ENCODE peak calls at places on chromosomes 7 and 10, in nine cellular contexts. One of them, this sample, is unnamed.

GRCh38 chr10:49579621-49580020 is 30.5 kb upstream of the SLC18A3 start:
- DNase-seq in CMK: no peak
- DNase-seq in fibroblast of lung: peak; percentile 82
- DNase-seq in nephron progenitor cell: no peak
- DNase-seq in lower leg skin: no peak
- DNase-seq in activated CD4-positive, alpha-beta T cell treated with anti-CD3 and anti-CD28 coated beads, Interleukin-2, amount 10 ng/mL, durations not matched to agents 7 days and 5 days: no peak
- DNase-seq in NCI-H1105 treated with DMSO at 0.1 percent for 48 hours: no peak
- DNase-seq in RWPE1: no peak
- DNase-seq in HCEC 1CT: peak; percentile 59
- DNase-seq in this sample: no peak

GRCh38 chr10:97850446-97850845 is 803 bp downstream of the GOLGA7B start:
- DNase-seq in CMK: no peak
- DNase-seq in fibroblast of lung: no peak
- DNase-seq in nephron progenitor cell: no peak
- DNase-seq in lower leg skin: no peak
- DNase-seq in activated CD4-positive, alpha-beta T cell treated with anti-CD3 and anti-CD28 coated beads, Interleukin-2, amount 10 ng/mL, durations not matched to agents 7 days and 5 days: peak; percentile 44
- DNase-seq in NCI-H1105 treated with DMSO at 0.1 percent for 48 hours: peak; percentile 4
- DNase-seq in RWPE1: no peak
- DNase-seq in HCEC 1CT: no peak
- DNase-seq in this sample: peak; percentile 9

GRCh38 chr10:68082815-68083395 is 7.8 kb upstream of the HERC4 start:
- DNase-seq in CMK: no peak
- DNase-seq in fibroblast of lung: peak; percentile 41
- DNase-seq in nephron progenitor cell: no peak
- DNase-seq in lower leg skin: no peak
- DNase-seq in activated CD4-positive, alpha-beta T cell treated with anti-CD3 and anti-CD28 coated beads, Interleukin-2, amount 10 ng/mL, durations not matched to agents 7 days and 5 days: no peak
- DNase-seq in NCI-H1105 treated with DMSO at 0.1 percent for 48 hours: no peak
- DNase-seq in RWPE1: peak; percentile 56
- DNase-seq in HCEC 1CT: peak; percentile 62
- DNase-seq in this sample: no peak

GRCh38 chr7:151432658-151433521 is 7.1 kb downstream of the CRYGN start:
- DNase-seq in CMK: no peak
- DNase-seq in fibroblast of lung: no peak
- DNase-seq in nephron progenitor cell: no peak
- DNase-seq in lower leg skin: no peak
- DNase-seq in activated CD4-positive, alpha-beta T cell treated with anti-CD3 and anti-CD28 coated beads, Interleukin-2, amount 10 ng/mL, durations not matched to agents 7 days and 5 days: peak; percentile 72
- DNase-seq in NCI-H1105 treated with DMSO at 0.1 percent for 48 hours: no peak
- DNase-seq in RWPE1: no peak
- DNase-seq in HCEC 1CT: no peak
- DNase-seq in this sample: no peak

GRCh38 chr10:62626817-62627216 is 177.7 kb upstream of the ADO start:
- DNase-seq in CMK: no peak
- DNase-seq in fibroblast of lung: peak; percentile 65
- DNase-seq in nephron progenitor cell: no peak
- DNase-seq in lower leg skin: no peak
- DNase-seq in activated CD4-positive, alpha-beta T cell treated with anti-CD3 and anti-CD28 coated beads, Interleukin-2, amount 10 ng/mL, durations not matched to agents 7 days and 5 days: no peak
- DNase-seq in NCI-H1105 treated with DMSO at 0.1 percent for 48 hours: no peak
- DNase-seq in RWPE1: peak; percentile 20
- DNase-seq in HCEC 1CT: peak; percentile 74
- DNase-seq in this sample: no peak

GRCh38 chr10:122475581-122475980 is 14.2 kb downstream of the HTRA1 start:
- DNase-seq in CMK: no peak
- DNase-seq in fibroblast of lung: peak; percentile 69
- DNase-seq in nephron progenitor cell: peak; percentile 41
- DNase-seq in lower leg skin: no peak
- DNase-seq in activated CD4-positive, alpha-beta T cell treated with anti-CD3 and anti-CD28 coated beads, Interleukin-2, amount 10 ng/mL, durations not matched to agents 7 days and 5 days: no peak
- DNase-seq in NCI-H1105 treated with DMSO at 0.1 percent for 48 hours: no peak
- DNase-seq in RWPE1: peak; percentile 34
- DNase-seq in HCEC 1CT: no peak
- DNase-seq in this sample: no peak

GRCh38 chr10:49655099-49655498 is 24.4 kb upstream of the C10orf53 start:
- DNase-seq in CMK: no peak
- DNase-seq in fibroblast of lung: no peak
- DNase-seq in nephron progenitor cell: no peak
- DNase-seq in lower leg skin: no peak
- DNase-seq in activated CD4-positive, alpha-beta T cell treated with anti-CD3 and anti-CD28 coated beads, Interleukin-2, amount 10 ng/mL, durations not matched to agents 7 days and 5 days: no peak
- DNase-seq in NCI-H1105 treated with DMSO at 0.1 percent for 48 hours: no peak
- DNase-seq in RWPE1: no peak
- DNase-seq in HCEC 1CT: no peak
- DNase-seq in this sample: no peak

GRCh38 chr10:130956251-130956650 is 355.3 kb downstream of the TCERG1L start:
- DNase-seq in CMK: no peak
- DNase-seq in fibroblast of lung: no peak
- DNase-seq in nephron progenitor cell: no peak
- DNase-seq in lower leg skin: no peak
- DNase-seq in activated CD4-positive, alpha-beta T cell treated with anti-CD3 and anti-CD28 coated beads, Interleukin-2, amount 10 ng/mL, durations not matched to agents 7 days and 5 days: no peak
- DNase-seq in NCI-H1105 treated with DMSO at 0.1 percent for 48 hours: no peak
- DNase-seq in RWPE1: no peak
- DNase-seq in HCEC 1CT: no peak
- DNase-seq in this sample: no peak

GRCh38 chr10:21527634-21528451 is 2.4 kb upstream of the SKIDA1 start:
- DNase-seq in CMK: no peak
- DNase-seq in fibroblast of lung: peak; percentile 82
- DNase-seq in nephron progenitor cell: no peak
- DNase-seq in lower leg skin: no peak
- DNase-seq in activated CD4-positive, alpha-beta T cell treated with anti-CD3 and anti-CD28 coated beads, Interleukin-2, amount 10 ng/mL, durations not matched to agents 7 days and 5 days: no peak
- DNase-seq in NCI-H1105 treated with DMSO at 0.1 percent for 48 hours: peak; percentile 31
- DNase-seq in RWPE1: no peak
- DNase-seq in HCEC 1CT: peak; percentile 33
- DNase-seq in this sample: no peak

GRCh38 chr10:87578160-87578559 is 73.5 kb downstream of the MINPP1 start:
- DNase-seq in CMK: no peak
- DNase-seq in fibroblast of lung: no peak
- DNase-seq in nephron progenitor cell: no peak
- DNase-seq in lower leg skin: no peak
- DNase-seq in activated CD4-positive, alpha-beta T cell treated with anti-CD3 and anti-CD28 coated beads, Interleukin-2, amount 10 ng/mL, durations not matched to agents 7 days and 5 days: no peak
- DNase-seq in NCI-H1105 treated with DMSO at 0.1 percent for 48 hours: no peak
- DNase-seq in RWPE1: no peak
- DNase-seq in HCEC 1CT: no peak
- DNase-seq in this sample: no peak

GRCh38 chr7:1513657-1514095 is 9.5 kb upstream of the INTS1 start:
- DNase-seq in CMK: no peak
- DNase-seq in fibroblast of lung: peak; percentile 28
- DNase-seq in nephron progenitor cell: no peak
- DNase-seq in lower leg skin: peak; percentile 47
- DNase-seq in activated CD4-positive, alpha-beta T cell treated with anti-CD3 and anti-CD28 coated beads, Interleukin-2, amount 10 ng/mL, durations not matched to agents 7 days and 5 days: no peak
- DNase-seq in NCI-H1105 treated with DMSO at 0.1 percent for 48 hours: no peak
- DNase-seq in RWPE1: no peak
- DNase-seq in HCEC 1CT: no peak
- DNase-seq in this sample: no peak

GRCh38 chr10:69065406-69066361 is 22.2 kb upstream of the SRGN start:
- DNase-seq in CMK: no peak
- DNase-seq in fibroblast of lung: peak; percentile 65
- DNase-seq in nephron progenitor cell: no peak
- DNase-seq in lower leg skin: no peak
- DNase-seq in activated CD4-positive, alpha-beta T cell treated with anti-CD3 and anti-CD28 coated beads, Interleukin-2, amount 10 ng/mL, durations not matched to agents 7 days and 5 days: no peak
- DNase-seq in NCI-H1105 treated with DMSO at 0.1 percent for 48 hours: no peak
- DNase-seq in RWPE1: no peak
- DNase-seq in HCEC 1CT: peak; percentile 36
- DNase-seq in this sample: no peak

GRCh38 chr10:132753596-132753995 is 32.4 kb downstream of the NKX6-2 start:
- DNase-seq in CMK: no peak
- DNase-seq in fibroblast of lung: no peak
- DNase-seq in nephron progenitor cell: no peak
- DNase-seq in lower leg skin: no peak
- DNase-seq in activated CD4-positive, alpha-beta T cell treated with anti-CD3 and anti-CD28 coated beads, Interleukin-2, amount 10 ng/mL, durations not matched to agents 7 days and 5 days: no peak
- DNase-seq in NCI-H1105 treated with DMSO at 0.1 percent for 48 hours: no peak
- DNase-seq in RWPE1: no peak
- DNase-seq in HCEC 1CT: no peak
- DNase-seq in this sample: no peak

GRCh38 chr7:65317372-65317771 is 56.3 kb upstream of the ZNF92 start:
- DNase-seq in CMK: no peak
- DNase-seq in fibroblast of lung: no peak
- DNase-seq in nephron progenitor cell: no peak
- DNase-seq in lower leg skin: no peak
- DNase-seq in activated CD4-positive, alpha-beta T cell treated with anti-CD3 and anti-CD28 coated beads, Interleukin-2, amount 10 ng/mL, durations not matched to agents 7 days and 5 days: no peak
- DNase-seq in NCI-H1105 treated with DMSO at 0.1 percent for 48 hours: no peak
- DNase-seq in RWPE1: no peak
- DNase-seq in HCEC 1CT: no peak
- DNase-seq in this sample: no peak

GRCh38 chr7:116955340-116955739 is 2.0 kb downstream of the ST7 start:
- DNase-seq in CMK: no peak
- DNase-seq in fibroblast of lung: no peak
- DNase-seq in nephron progenitor cell: no peak
- DNase-seq in lower leg skin: no peak
- DNase-seq in activated CD4-positive, alpha-beta T cell treated with anti-CD3 and anti-CD28 coated beads, Interleukin-2, amount 10 ng/mL, durations not matched to agents 7 days and 5 days: no peak
- DNase-seq in NCI-H1105 treated with DMSO at 0.1 percent for 48 hours: no peak
- DNase-seq in RWPE1: no peak
- DNase-seq in HCEC 1CT: no peak
- DNase-seq in this sample: no peak

GRCh38 chr7:23012797-23013714 is 874 bp downstream of the HYCC1 start:
- DNase-seq in CMK: no peak
- DNase-seq in fibroblast of lung: peak; percentile 28
- DNase-seq in nephron progenitor cell: peak; percentile 73
- DNase-seq in lower leg skin: no peak
- DNase-seq in activated CD4-positive, alpha-beta T cell treated with anti-CD3 and anti-CD28 coated beads, Interleukin-2, amount 10 ng/mL, durations not matched to agents 7 days and 5 days: peak; percentile 24
- DNase-seq in NCI-H1105 treated with DMSO at 0.1 percent for 48 hours: peak; percentile 26
- DNase-seq in RWPE1: no peak
- DNase-seq in HCEC 1CT: no peak
- DNase-seq in this sample: peak; percentile 16

GRCh38 chr10:95290446-95290800 is 380 bp downstream of the PDLIM1 start:
- DNase-seq in CMK: no peak
- DNase-seq in fibroblast of lung: no peak
- DNase-seq in nephron progenitor cell: peak; percentile 57
- DNase-seq in lower leg skin: no peak
- DNase-seq in activated CD4-positive, alpha-beta T cell treated with anti-CD3 and anti-CD28 coated beads, Interleukin-2, amount 10 ng/mL, durations not matched to agents 7 days and 5 days: no peak
- DNase-seq in NCI-H1105 treated with DMSO at 0.1 percent for 48 hours: no peak
- DNase-seq in RWPE1: no peak
- DNase-seq in HCEC 1CT: peak; percentile 19
- DNase-seq in this sample: no peak

GRCh38 chr10:121800146-121800545 is 127.7 kb downstream of the ATE1 start:
- DNase-seq in CMK: no peak
- DNase-seq in fibroblast of lung: no peak
- DNase-seq in nephron progenitor cell: no peak
- DNase-seq in lower leg skin: no peak
- DNase-seq in activated CD4-positive, alpha-beta T cell treated with anti-CD3 and anti-CD28 coated beads, Interleukin-2, amount 10 ng/mL, durations not matched to agents 7 days and 5 days: no peak
- DNase-seq in NCI-H1105 treated with DMSO at 0.1 percent for 48 hours: no peak
- DNase-seq in RWPE1: no peak
- DNase-seq in HCEC 1CT: no peak
- DNase-seq in this sample: no peak

GRCh38 chr7:47380325-47381131 is 201.4 kb downstream of the TNS3 start:
- DNase-seq in CMK: no peak
- DNase-seq in fibroblast of lung: peak; percentile 90
- DNase-seq in nephron progenitor cell: peak; percentile 35
- DNase-seq in lower leg skin: no peak
- DNase-seq in activated CD4-positive, alpha-beta T cell treated with anti-CD3 and anti-CD28 coated beads, Interleukin-2, amount 10 ng/mL, durations not matched to agents 7 days and 5 days: no peak
- DNase-seq in NCI-H1105 treated with DMSO at 0.1 percent for 48 hours: no peak
- DNase-seq in RWPE1: peak; percentile 34
- DNase-seq in HCEC 1CT: no peak
- DNase-seq in this sample: peak; percentile 19

GRCh38 chr7:47573758-47574472 is 8.0 kb downstream of the TNS3 start:
- DNase-seq in CMK: no peak
- DNase-seq in fibroblast of lung: peak; percentile 94
- DNase-seq in nephron progenitor cell: no peak
- DNase-seq in lower leg skin: no peak
- DNase-seq in activated CD4-positive, alpha-beta T cell treated with anti-CD3 and anti-CD28 coated beads, Interleukin-2, amount 10 ng/mL, durations not matched to agents 7 days and 5 days: no peak
- DNase-seq in NCI-H1105 treated with DMSO at 0.1 percent for 48 hours: no peak
- DNase-seq in RWPE1: peak; percentile 73
- DNase-seq in HCEC 1CT: peak; percentile 68
- DNase-seq in this sample: no peak

GRCh38 chr7:15305002-15305600 is 256.7 kb downstream of the AGMO start:
- DNase-seq in CMK: peak; percentile 9
- DNase-seq in fibroblast of lung: peak; percentile 23
- DNase-seq in nephron progenitor cell: peak; percentile 62
- DNase-seq in lower leg skin: no peak
- DNase-seq in activated CD4-positive, alpha-beta T cell treated with anti-CD3 and anti-CD28 coated beads, Interleukin-2, amount 10 ng/mL, durations not matched to agents 7 days and 5 days: no peak
- DNase-seq in NCI-H1105 treated with DMSO at 0.1 percent for 48 hours: peak; percentile 63
- DNase-seq in RWPE1: peak; percentile 17
- DNase-seq in HCEC 1CT: peak; percentile 59
- DNase-seq in this sample: peak; percentile 45

GRCh38 chr7:82506702-82507101 is 63.1 kb upstream of the CACNA2D1 start:
- DNase-seq in CMK: no peak
- DNase-seq in fibroblast of lung: peak; percentile 75
- DNase-seq in nephron progenitor cell: peak; percentile 5
- DNase-seq in lower leg skin: peak; percentile 63
- DNase-seq in activated CD4-positive, alpha-beta T cell treated with anti-CD3 and anti-CD28 coated beads, Interleukin-2, amount 10 ng/mL, durations not matched to agents 7 days and 5 days: no peak
- DNase-seq in NCI-H1105 treated with DMSO at 0.1 percent for 48 hours: no peak
- DNase-seq in RWPE1: no peak
- DNase-seq in HCEC 1CT: no peak
- DNase-seq in this sample: no peak

GRCh38 chr7:142806957-142807356 is 36.2 kb downstream of the PRSS2 start:
- DNase-seq in CMK: no peak
- DNase-seq in fibroblast of lung: no peak
- DNase-seq in nephron progenitor cell: no peak
- DNase-seq in lower leg skin: no peak
- DNase-seq in activated CD4-positive, alpha-beta T cell treated with anti-CD3 and anti-CD28 coated beads, Interleukin-2, amount 10 ng/mL, durations not matched to agents 7 days and 5 days: no peak
- DNase-seq in NCI-H1105 treated with DMSO at 0.1 percent for 48 hours: no peak
- DNase-seq in RWPE1: no peak
- DNase-seq in HCEC 1CT: no peak
- DNase-seq in this sample: no peak

GRCh38 chr7:46320956-46321355 is 399.9 kb upstream of the IGFBP3 start:
- DNase-seq in CMK: no peak
- DNase-seq in fibroblast of lung: no peak
- DNase-seq in nephron progenitor cell: no peak
- DNase-seq in lower leg skin: no peak
- DNase-seq in activated CD4-positive, alpha-beta T cell treated with anti-CD3 and anti-CD28 coated beads, Interleukin-2, amount 10 ng/mL, durations not matched to agents 7 days and 5 days: no peak
- DNase-seq in NCI-H1105 treated with DMSO at 0.1 percent for 48 hours: no peak
- DNase-seq in RWPE1: no peak
- DNase-seq in HCEC 1CT: no peak
- DNase-seq in this sample: no peak

This sample was measured in NCI-H345.